ENCODE peak calls at places on chromosomes 13 and 19, in ten cellular contexts. P, H, T, O, J, G, E, V, M and I are unnamed samples.

GRCh38 chr13:30504081-30504480 is 38.3 kb upstream of the HMGB1 start:
- DNase-seq in P (peak), H (no peak), T (no peak), O (peak), J (no peak), G (no peak), E (no peak), V (peak), M (no peak), I (no peak)

GRCh38 chr13:41056194-41056593 is 5.1 kb upstream of the WBP4 start:
- DNase-seq in P (no peak), H (no peak), T (no peak), O (no peak), J (no peak), G (no peak), E (no peak), V (no peak), M (no peak), I (no peak)

GRCh38 chr19:53461866-53462265 is 5.7 kb upstream of the ZNF813 start:
- DNase-seq in P (no peak), H (no peak), T (peak), O (no peak), J (no peak), G (no peak), E (no peak), V (no peak), M (no peak), I (no peak)

GRCh38 chr13:113857531-113858195 is 6.2 kb downstream of the GAS6 start:
- DNase-seq in P (no peak), H (peak), T (peak), O (no peak), J (peak), G (no peak), E (no peak), V (no peak), M (peak), I (no peak)

GRCh38 chr19:14580623-14581237 is 2.2 kb upstream of the CLEC17A start:
- DNase-seq in P (no peak), H (no peak), T (no peak), O (peak), J (no peak), G (no peak), E (no peak), V (no peak), M (no peak), I (no peak)

GRCh38 chr13:25153736-25154135 is 18.4 kb downstream of the AMER2 start:
- DNase-seq in P (no peak), H (no peak), T (no peak), O (no peak), J (no peak), G (no peak), E (no peak), V (no peak), M (no peak), I (no peak)

GRCh38 chr13:97945792-97946419 is 7.6 kb upstream of the IPO5 start:
- DNase-seq in P (peak), H (no peak), T (peak), O (no peak), J (no peak), G (no peak), E (no peak), V (no peak), M (no peak), I (no peak)

GRCh38 chr13:20709369-20709768 is 5.9 kb downstream of the IL17D start:
- DNase-seq in P (no peak), H (no peak), T (no peak), O (no peak), J (no peak), G (no peak), E (no peak), V (no peak), M (no peak), I (no peak)

GRCh38 chr19:21101511-21102242 is 19.7 kb downstream of the ZNF714 start:
- DNase-seq in P (peak), H (no peak), T (peak), O (no peak), J (no peak), G (no peak), E (no peak), V (peak), M (no peak), I (no peak)

GRCh38 chr19:2494447-2495129 is 18.7 kb downstream of the GADD45B start:
- DNase-seq in P (peak), H (peak), T (peak), O (peak), J (peak), G (peak), E (peak), V (peak), M (peak), I (no peak)

GRCh38 chr19:35362261-35363000 is 4.2 kb downstream of the FFAR3 start:
- DNase-seq in P (no peak), H (no peak), T (no peak), O (no peak), J (no peak), G (no peak), E (no peak), V (no peak), M (no peak), I (no peak)

GRCh38 chr13:19737844-19738557 is 44.7 kb downstream of the PSPC1 start:
- DNase-seq in P (no peak), H (no peak), T (no peak), O (no peak), J (no peak), G (no peak), E (no peak), V (no peak), M (no peak), I (no peak)

GRCh38 chr19:30696514-30696913 is 324.3 kb downstream of the ZNF536 start:
- DNase-seq in P (no peak), H (no peak), T (no peak), O (no peak), J (peak), G (no peak), E (no peak), V (peak), M (no peak), I (peak)

GRCh38 chr19:7540761-7541480 is 5.4 kb downstream of the PNPLA6 start:
- DNase-seq in P (peak), H (peak), T (peak), O (no peak), J (no peak), G (no peak), E (no peak), V (peak), M (no peak), I (no peak)

GRCh38 chr19:55493650-55494171 is 5.5 kb downstream of the SSC5D start:
- DNase-seq in P (no peak), H (peak), T (no peak), O (no peak), J (no peak), G (no peak), E (no peak), V (no peak), M (peak), I (no peak)

GRCh38 chr13:76425930-76426329 is 460.3 kb downstream of the KCTD12 start:
- DNase-seq in P (peak), H (no peak), T (peak), O (no peak), J (no peak), G (peak), E (no peak), V (peak), M (no peak), I (no peak)

GRCh38 chr13:108463365-108463764 is 166.0 kb upstream of the MYO16 start:
- DNase-seq in P (peak), H (no peak), T (peak), O (no peak), J (no peak), G (no peak), E (no peak), V (peak), M (no peak), I (no peak)

GRCh38 chr19:2374808-2375207 is 14.7 kb downstream of the TMPRSS9 start:
- DNase-seq in P (no peak), H (no peak), T (no peak), O (no peak), J (no peak), G (no peak), E (no peak), V (no peak), M (no peak), I (no peak)

GRCh38 chr19:6706633-6706958 is 13.9 kb downstream of the C3 start:
- DNase-seq in P (no peak), H (no peak), T (no peak), O (no peak), J (no peak), G (no peak), E (no peak), V (no peak), M (no peak), I (no peak)

GRCh38 chr13:47038196-47038595 is 141.3 kb upstream of the HTR2A start:
- DNase-seq in P (peak), H (no peak), T (no peak), O (no peak), J (no peak), G (no peak), E (no peak), V (no peak), M (no peak), I (no peak)

GRCh38 chr13:40666905-40667621 is 622 bp upstream of the FOXO1 start:
- DNase-seq in P (no peak), H (no peak), T (no peak), O (no peak), J (peak), G (peak), E (peak), V (no peak), M (peak), I (peak)

GRCh38 chr19:16415806-16416205 is 56.0 kb downstream of the EPS15L1 start:
- DNase-seq in P (no peak), H (no peak), T (no peak), O (no peak), J (no peak), G (no peak), E (no peak), V (no peak), M (no peak), I (no peak)

GRCh38 chr13:97559981-97560380 is 126.0 kb downstream of the RAP2A start:
- DNase-seq in P (no peak), H (no peak), T (no peak), O (no peak), J (no peak), G (no peak), E (no peak), V (no peak), M (no peak), I (no peak)

GRCh38 chr13:100214886-100215285 is 126.0 kb downstream of the PCCA start:
- DNase-seq in P (peak), H (no peak), T (peak), O (no peak), J (no peak), G (no peak), E (no peak), V (peak), M (no peak), I (no peak)

GRCh38 chr19:899363-900301 is 6.3 kb downstream of the RNU6-9 start:
- DNase-seq in P (no peak), H (peak), T (no peak), O (peak), J (no peak), G (no peak), E (no peak), V (no peak), M (no peak), I (no peak)

GRCh38 chr19:896434-896833 is 3.1 kb downstream of the RNU6-9 start:
- DNase-seq in P (no peak), H (peak), T (no peak), O (no peak), J (no peak), G (no peak), E (no peak), V (no peak), M (no peak), I (no peak)

GRCh38 chr19:898663-899062 is 5.4 kb downstream of the RNU6-9 start:
- DNase-seq in P (no peak), H (no peak), T (no peak), O (peak), J (no peak), G (no peak), E (no peak), V (no peak), M (no peak), I (no peak)

GRCh38 chr19:896999-897398 is 3.7 kb downstream of the RNU6-9 start:
- DNase-seq in P (no peak), H (no peak), T (no peak), O (no peak), J (no peak), G (no peak), E (no peak), V (no peak), M (no peak), I (no peak)

DNA sequence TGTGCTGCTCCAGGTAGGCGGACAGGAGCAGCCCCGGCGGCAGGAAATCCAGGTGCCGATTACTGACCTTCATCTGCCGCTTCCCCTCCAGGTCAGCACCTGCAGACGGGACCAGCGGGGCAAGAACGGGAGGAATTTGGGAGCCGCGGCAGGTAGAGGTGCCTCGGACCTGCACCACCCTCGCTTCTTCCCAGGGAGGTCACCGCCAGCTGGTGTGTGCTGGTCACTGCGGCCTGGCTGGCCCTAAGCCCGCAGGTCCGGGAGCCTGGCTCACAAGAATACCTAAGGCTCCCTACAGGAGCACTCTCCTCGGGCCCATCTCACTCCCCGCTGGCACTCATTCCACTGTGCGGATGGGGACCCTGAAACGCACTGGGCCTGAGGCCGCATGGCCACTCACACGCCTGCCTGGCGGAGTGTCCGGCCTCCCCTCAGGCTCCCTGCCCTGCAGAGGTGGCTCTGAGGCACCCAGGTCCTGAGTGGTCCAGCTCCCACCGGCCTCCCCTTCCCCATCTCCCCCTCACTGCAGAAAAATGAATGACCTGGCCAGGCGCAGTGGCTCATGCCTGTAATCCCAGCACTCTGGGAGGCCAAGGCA is 4.3 kb downstream of the RNU6-9 start:
- DNase-seq in P (no peak), H (peak), T (no peak), O (no peak), J (no peak), G (no peak), E (no peak), V (no peak), M (no peak), I (no peak)
- TF ChIP-seq CTCF in P (no peak), H (no peak), T (no peak), O (no peak), J (no peak), G (no peak), E (no peak), V (peak), M (no peak), I (peak)

GRCh38 chr13:65292488-65292901 is 1937.6 kb downstream of the PCDH9 start:
- DNase-seq in P (peak), H (no peak), T (peak), O (no peak), J (no peak), G (no peak), E (no peak), V (peak), M (no peak), I (no peak)
- TF ChIP-seq CTCF in P (no peak), H (no peak), T (no peak), O (no peak), J (no peak), G (no peak), E (no peak), V (no peak), M (no peak), I (no peak)

GRCh38 chr13:28658796-28659610 is at the start of gene POMP:
- DNase-seq in P (peak), H (peak), T (peak), O (peak), J (peak), G (peak), E (peak), V (peak), M (peak), I (peak)
- TF ChIP-seq CTCF in P (no peak), H (peak), T (peak), O (no peak), J (no peak), G (no peak), E (no peak), V (no peak), M (no peak), I (no peak)

DNA sequence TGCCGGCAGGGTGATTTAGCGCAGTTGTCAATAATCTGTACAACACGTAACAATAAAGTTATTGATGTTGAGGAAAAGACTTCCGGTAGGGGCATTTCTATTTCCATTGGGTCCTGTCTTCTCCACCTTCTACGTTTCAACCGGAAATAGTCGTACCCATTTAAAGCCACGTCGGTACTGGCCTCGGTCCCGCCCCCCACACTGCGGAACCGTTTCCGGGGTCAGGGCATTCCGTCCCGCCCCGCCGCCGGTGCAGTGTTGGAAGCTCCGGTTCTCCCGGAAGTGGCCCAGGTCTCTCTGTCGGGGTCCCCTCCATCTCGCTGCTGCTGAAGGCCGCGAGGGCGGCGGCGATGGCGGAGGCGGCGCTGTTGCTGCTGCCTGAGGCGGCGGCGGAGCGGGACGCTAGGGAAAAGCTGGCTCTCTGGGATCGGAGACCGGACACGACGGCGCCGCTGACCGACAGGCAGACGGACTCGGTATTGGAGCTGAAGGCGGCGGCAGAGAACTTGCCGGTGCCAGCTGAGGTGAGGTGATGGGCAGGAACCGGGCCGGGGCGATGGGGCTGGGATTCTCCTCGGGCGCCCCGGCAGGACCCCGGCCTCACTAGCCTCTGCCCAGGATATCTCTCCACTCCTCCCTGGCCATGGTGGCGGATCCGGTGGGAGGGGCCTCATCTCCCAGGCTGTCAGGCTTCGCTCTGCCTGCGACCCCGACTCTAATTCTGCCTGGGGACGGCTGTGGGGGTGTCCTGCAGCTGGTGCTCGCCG is at the start of gene COG3:
- DNase-seq in P (peak), H (peak), T (peak), O (peak), J (peak), G (peak), E (peak), V (peak), M (peak), I (peak)
- TF ChIP-seq CTCF in P (no peak), H (peak), T (no peak), O (peak), J (peak), G (peak), E (peak), V (peak), M (peak), I (peak)

GRCh38 chr19:34171877-34172660 is at the start of gene LSM14A:
- DNase-seq in P (peak), H (peak), T (peak), O (peak), J (peak), G (peak), E (peak), V (peak), M (peak), I (peak)

GRCh38 chr19:34171539-34171876 is 796 bp upstream of the LSM14A start:
- DNase-seq in P (peak), H (no peak), T (peak), O (no peak), J (no peak), G (no peak), E (no peak), V (peak), M (no peak), I (no peak)

GRCh38 chr19:34172661-34173144 is 399 bp downstream of the LSM14A start:
- DNase-seq in P (no peak), H (no peak), T (no peak), O (no peak), J (no peak), G (no peak), E (no peak), V (no peak), M (no peak), I (peak)

GRCh38 chr19:34176581-34176980 is 4.3 kb downstream of the LSM14A start:
- DNase-seq in P (no peak), H (no peak), T (no peak), O (no peak), J (no peak), G (no peak), E (no peak), V (no peak), M (no peak), I (no peak)

DNA sequence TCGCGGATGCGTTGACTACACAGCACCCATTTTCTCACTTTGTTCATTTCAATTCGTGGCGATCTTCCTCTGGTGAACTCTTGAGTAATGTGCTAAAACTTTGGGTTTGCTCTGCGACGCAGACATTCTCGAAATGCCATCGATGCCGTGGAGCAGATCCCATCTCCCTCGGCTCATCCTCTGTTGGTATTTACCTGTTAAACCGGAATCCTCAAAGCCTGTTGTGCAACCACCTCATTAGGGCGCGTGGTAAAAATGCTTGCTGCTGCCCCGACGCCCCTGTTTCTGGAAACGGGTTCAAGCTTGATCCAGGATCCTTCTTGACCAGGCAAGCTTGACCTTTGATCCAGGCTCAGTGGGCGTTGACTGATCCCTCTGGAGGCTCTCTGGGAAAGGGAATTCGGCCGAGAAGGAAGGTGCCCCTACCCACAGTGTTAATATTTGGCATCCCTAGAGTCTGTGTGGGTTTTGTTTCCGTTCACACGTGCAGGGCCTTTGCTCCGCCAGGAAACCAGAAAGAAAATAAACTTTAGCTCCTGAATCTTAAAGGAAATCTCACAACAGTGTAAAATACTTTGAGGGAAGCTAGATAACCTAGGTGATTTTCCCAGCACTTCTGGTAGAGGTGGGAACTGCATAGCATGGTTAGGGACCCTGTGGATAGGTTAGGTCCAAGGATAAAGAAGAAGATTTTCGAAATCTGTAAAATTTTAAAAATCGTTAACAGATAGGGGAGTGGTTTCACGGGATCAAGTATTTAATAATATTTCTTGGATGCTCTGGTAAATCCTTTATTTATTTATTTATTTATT is 1.0 kb downstream of the LSM14A start:
- DNase-seq in P (peak), H (no peak), T (peak), O (peak), J (peak), G (peak), E (peak), V (peak), M (peak), I (peak)
- TF ChIP-seq CTCF in P (no peak), H (no peak), T (peak), O (no peak), J (peak), G (no peak), E (no peak), V (no peak), M (no peak), I (no peak)

DNA sequence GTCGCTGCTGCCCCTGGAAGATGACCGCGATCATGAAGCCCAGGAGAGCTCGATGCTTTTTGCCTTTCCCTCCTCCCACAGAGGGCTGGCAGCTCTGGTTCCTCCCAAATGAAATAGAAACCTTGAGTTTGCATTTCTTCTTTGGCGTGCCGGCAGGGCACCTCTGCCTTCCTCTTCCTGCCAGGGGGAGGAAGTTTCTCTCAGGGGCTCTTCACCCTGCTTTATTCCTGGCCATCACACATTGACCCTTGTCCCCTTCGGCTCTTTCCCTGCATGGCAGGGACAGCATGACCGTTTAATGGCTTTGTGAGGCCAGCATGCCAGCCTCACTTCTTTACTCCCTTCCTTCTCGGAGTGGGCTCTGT is 47.9 kb downstream of the ACTN4 start:
- DNase-seq in P (no peak), H (no peak), T (no peak), O (no peak), J (no peak), G (peak), E (no peak), V (no peak), M (no peak), I (no peak)
- TF ChIP-seq CTCF in P (no peak), H (no peak), T (no peak), O (no peak), J (no peak), G (no peak), E (no peak), V (no peak), M (no peak), I (no peak)